ENCODE peak calls at places on chromosomes 1 and 21, in five cellular contexts. D is posterior cingulate gyrus, J is hypothalamus, S is H9, T is ELF-1. Y is an unnamed sample.

GRCh38 chr1:6491480-6491962 is at the start of gene PLEKHG5:
- DNase-seq in D (no peak), J (no peak), S (peak), T (peak), Y (peak)

GRCh38 chr1:164667010-164667409 is 108.0 kb downstream of the PBX1 start:
- DNase-seq in D (no peak), J (no peak), S (no peak), T (no peak), Y (no peak)

GRCh38 chr1:109238382-109238781 is 11.0 kb upstream of the CELSR2 start:
- DNase-seq in D (no peak), J (no peak), S (no peak), T (no peak), Y (no peak)

GRCh38 chr1:246291141-246291540 is 215.9 kb downstream of the SMYD3 start:
- DNase-seq in D (no peak), J (no peak), S (no peak), T (no peak), Y (no peak)

GRCh38 chr21:46284077-46284644 is 1.2 kb downstream of the MCM3AP start:
- DNase-seq in D (peak), J (no peak), S (no peak), T (no peak), Y (no peak)

GRCh38 chr1:59977075-59977410 is 50.5 kb upstream of the CYP2J2 start:
- DNase-seq in D (no peak), J (no peak), S (no peak), T (no peak), Y (no peak)

GRCh38 chr1:52667984-52668383 is 30.2 kb downstream of the COA7 start:
- DNase-seq in D (no peak), J (no peak), S (no peak), T (no peak), Y (no peak)

GRCh38 chr1:194618101-194618500 is 1431.7 kb upstream of the B3GALT2 start:
- DNase-seq in D (no peak), J (no peak), S (no peak), T (no peak), Y (no peak)

GRCh38 chr1:67211589-67212563 is 45.6 kb downstream of the IL23R start:
- DNase-seq in D (no peak), J (no peak), S (no peak), T (no peak), Y (no peak)

GRCh38 chr1:225735252-225736149 is 42.1 kb upstream of the SRP9 start:
- DNase-seq in D (peak), J (no peak), S (no peak), T (peak), Y (peak)

GRCh38 chr1:229098903-229099578 is 171.9 kb upstream of the RAB4A start:
- DNase-seq in D (no peak), J (no peak), S (no peak), T (no peak), Y (no peak)

GRCh38 chr1:231885209-231885854 is 258.7 kb downstream of the DISC1 start:
- DNase-seq in D (no peak), J (no peak), S (no peak), T (no peak), Y (no peak)

GRCh38 chr1:159211331-159212136 is 6.9 kb downstream of the ACKR1 start:
- DNase-seq in D (peak), J (no peak), S (peak), T (peak), Y (no peak)

GRCh38 chr21:38159355-38159754 is 97.4 kb upstream of the KCNJ15 start:
- DNase-seq in D (no peak), J (no peak), S (peak), T (peak), Y (peak)

GRCh38 chr21:26965567-26966359 is 1.1 kb downstream of the ADAMTS5 start:
- DNase-seq in D (peak), J (no peak), S (peak), T (peak), Y (no peak)

GRCh38 chr21:20645344-20645743 is 352.9 kb upstream of the NCAM2 start:
- DNase-seq in D (peak), J (no peak), S (no peak), T (no peak), Y (no peak)

GRCh38 chr1:228697209-228698016 is 37.9 kb upstream of the RHOU start:
- DNase-seq in D (no peak), J (no peak), S (no peak), T (no peak), Y (no peak)

GRCh38 chr1:12168451-12169160 is 1.8 kb downstream of the TNFRSF1B start:
- DNase-seq in D (no peak), J (no peak), S (no peak), T (no peak), Y (no peak)

GRCh38 chr1:12342261-12343003 is 112.6 kb downstream of the VPS13D start:
- DNase-seq in D (no peak), J (no peak), S (no peak), T (no peak), Y (no peak)

GRCh38 chr1:117591248-117591647 is 14.6 kb upstream of the TENT5C start:
- DNase-seq in D (no peak), J (no peak), S (no peak), T (no peak), Y (no peak)

GRCh38 chr1:172499636-172500141 is 33.3 kb upstream of the SUCO start:
- DNase-seq in D (no peak), J (no peak), S (no peak), T (peak), Y (no peak)

GRCh38 chr1:12501661-12502060 is 116.3 kb downstream of the DHRS3 start:
- DNase-seq in D (no peak), J (no peak), S (no peak), T (no peak), Y (no peak)

GRCh38 chr1:155080250-155081228 is 1.9 kb downstream of the EFNA3 start:
- DNase-seq in D (no peak), J (no peak), S (peak), T (peak), Y (no peak)

GRCh38 chr1:231799363-231799986 is 172.9 kb downstream of the DISC1 start:
- DNase-seq in D (no peak), J (no peak), S (no peak), T (no peak), Y (no peak)

GRCh38 chr21:29114765-29115164 is 15.7 kb upstream of the MAP3K7CL start:
- DNase-seq in D (no peak), J (no peak), S (no peak), T (peak), Y (no peak)

GRCh38 chr1:17136145-17136544 is 16.9 kb upstream of the PADI2 start:
- DNase-seq in D (no peak), J (no peak), S (no peak), T (no peak), Y (no peak)

GRCh38 chr21:28439852-28440251 is 552.8 kb downstream of the LTN1 start:
- DNase-seq in D (no peak), J (no peak), S (no peak), T (no peak), Y (no peak)

GRCh38 chr1:193417945-193418744 is 231.7 kb upstream of the B3GALT2 start:
- DNase-seq in D (no peak), J (no peak), S (no peak), T (no peak), Y (no peak)

GRCh38 chr1:10721381-10722321 is 74.8 kb downstream of the CASZ1 start:
- DNase-seq in D (no peak), J (no peak), S (peak), T (peak), Y (no peak)

GRCh38 chr1:204828352-204828850 is 42.3 kb upstream of the NFASC start:
- DNase-seq in D (peak), J (peak), S (peak), T (peak), Y (peak)

GRCh38 chr1:23592209-23592905 is 33.1 kb upstream of the ID3 start:
- DNase-seq in D (no peak), J (no peak), S (no peak), T (no peak), Y (no peak)

GRCh38 chr1:51264470-51264869 is 28.4 kb downstream of the RNF11 start:
- DNase-seq in D (no peak), J (no peak), S (no peak), T (no peak), Y (peak)

GRCh38 chr1:201245082-201245481 is 38.2 kb upstream of the PKP1 start:
- DNase-seq in D (no peak), J (no peak), S (no peak), T (no peak), Y (no peak)

GRCh38 chr1:224995602-224996001 is 66.1 kb downstream of the DNAH14 start:
- DNase-seq in D (no peak), J (no peak), S (no peak), T (no peak), Y (no peak)

GRCh38 chr1:22248746-22249145 is 105.8 kb upstream of the WNT4 start:
- DNase-seq in D (peak), J (no peak), S (no peak), T (no peak), Y (no peak)

GRCh38 chr1:55000110-55000815 is 1.5 kb downstream of the BSND start:
- DNase-seq in D (no peak), J (no peak), S (no peak), T (no peak), Y (no peak)

GRCh38 chr1:77300566-77300965 is 18.7 kb downstream of the AK5 start:
- DNase-seq in D (no peak), J (no peak), S (no peak), T (no peak), Y (no peak)

Y was measured in SJSA1.